ENCODE peak calls at places on chromosomes 16 and 17, in six cellular contexts. K, C, D, P, Q and Y are unnamed samples.

GRCh38 chr17:48634446-48635208 is 8.5 kb upstream of the HOXB9 start:
- DNase-seq in K (no peak), C (no peak), D (no peak), P (no peak), Q (no peak), Y (no peak)

GRCh38 chr16:49528564-49529150 is 155.1 kb downstream of the C16orf78 start:
- DNase-seq in K (no peak), C (no peak), D (no peak), P (no peak), Q (no peak), Y (no peak)

GRCh38 chr16:78007121-78007520 is 15.2 kb upstream of the CLEC3A start:
- DNase-seq in K (no peak), C (no peak), D (no peak), P (no peak), Q (no peak), Y (no peak)

GRCh38 chr16:57502048-57502775 is 15.9 kb upstream of the DOK4 start:
- DNase-seq in K (no peak), C (no peak), D (no peak), P (peak), Q (no peak), Y (no peak)

GRCh38 chr17:54899721-54900456 is 763 bp upstream of the TOM1L1 start:
- DNase-seq in K (no peak), C (no peak), D (no peak), P (peak), Q (no peak), Y (no peak)

GRCh38 chr17:46128453-46128852 is 64.8 kb downstream of the KANSL1 start:
- DNase-seq in K (no peak), C (no peak), D (no peak), P (no peak), Q (no peak), Y (no peak)

GRCh38 chr17:81030726-81031570 is 4.0 kb upstream of the BAIAP2 start:
- DNase-seq in K (no peak), C (no peak), D (no peak), P (no peak), Q (no peak), Y (no peak)

GRCh38 chr17:73371285-73371684 is 59.5 kb upstream of the CDC42EP4 start:
- DNase-seq in K (peak), C (peak), D (no peak), P (no peak), Q (no peak), Y (no peak)

GRCh38 chr17:82709676-82710498 is 6.6 kb upstream of the FN3KRP start:
- DNase-seq in K (no peak), C (no peak), D (no peak), P (no peak), Q (no peak), Y (no peak)

GRCh38 chr17:4342535-4342934 is 23.9 kb downstream of the UBE2G1 start:
- DNase-seq in K (no peak), C (no peak), D (no peak), P (no peak), Q (no peak), Y (no peak)

GRCh38 chr16:29231231-29231630 is 175.3 kb downstream of the NPIPB11 start:
- DNase-seq in K (no peak), C (no peak), D (no peak), P (no peak), Q (no peak), Y (no peak)

GRCh38 chr17:1878419-1879121 is 48.8 kb downstream of the RPA1 start:
- DNase-seq in K (no peak), C (no peak), D (no peak), P (no peak), Q (no peak), Y (no peak)

GRCh38 chr16:65069766-65070165 is 52.1 kb downstream of the CDH11 start:
- DNase-seq in K (no peak), C (peak), D (no peak), P (no peak), Q (no peak), Y (no peak)

GRCh38 chr17:78044280-78044835 is 84.2 kb downstream of the TMC6 start:
- DNase-seq in K (no peak), C (peak), D (no peak), P (no peak), Q (no peak), Y (no peak)

GRCh38 chr16:67372664-67373063 is 20.6 kb downstream of the TPPP3 start:
- DNase-seq in K (peak), C (peak), D (no peak), P (peak), Q (peak), Y (no peak)

GRCh38 chr17:3885970-3886369 is 6.9 kb downstream of the CAMKK1 start:
- DNase-seq in K (no peak), C (peak), D (no peak), P (no peak), Q (no peak), Y (no peak)

GRCh38 chr16:87317766-87318121 is 552 bp upstream of the C16orf95 start:
- DNase-seq in K (peak), C (peak), D (peak), P (peak), Q (peak), Y (no peak)

GRCh38 chr16:7124242-7124641 is 208.4 kb upstream of the RBFOX1 start:
- DNase-seq in K (no peak), C (no peak), D (no peak), P (no peak), Q (no peak), Y (no peak)

GRCh38 chr16:15973460-15973859 is 24.0 kb downstream of the ABCC1 start:
- DNase-seq in K (no peak), C (peak), D (no peak), P (no peak), Q (no peak), Y (no peak)

GRCh38 chr16:23874613-23875294 is 39.0 kb downstream of the PRKCB start:
- DNase-seq in K (no peak), C (no peak), D (no peak), P (no peak), Q (peak), Y (no peak)